ENCODE peak calls at places on chromosomes 5 and 9, in five cellular contexts. Q is astrocyte of the spinal cord, K is heart right ventricle, D is natural killer cell, I is glutamatergic neuron. V is an unnamed sample.
A peak's percentile ranks its signal among the peaks of the same experiment; 100 is the strongest.

GRCh38 chr5:115333164-115333563 is 36.7 kb upstream of the CCDC112 start:
- DNase-seq in D (no peak), Q (peak; percentile 56), K (no peak), I (no peak), V (no peak)

GRCh38 chr9:2039294-2040180 is 24.4 kb downstream of the SMARCA2 start:
- DNase-seq in D (no peak), K (no peak), I (peak; percentile 41), Q (no peak), V (no peak)

GRCh38 chr9:38110476-38110875 is 41.4 kb upstream of the SHB start:
- DNase-seq in D (no peak), I (no peak), K (no peak), Q (no peak), V (no peak)

GRCh38 chr9:128723352-128723865 is 518 bp downstream of the ZDHHC12 start:
- DNase-seq in D (no peak), Q (no peak), I (no peak), K (no peak), V (peak; percentile 40)

GRCh38 chr5:43290726-43291125 is 22.5 kb downstream of the HMGCS1 start:
- DNase-seq in Q (no peak), K (no peak), D (no peak), I (no peak), V (no peak)

GRCh38 chr9:71145179-71145578 is 23.8 kb upstream of the TRPM3 start:
- DNase-seq in K (peak; percentile 5), D (no peak), Q (no peak), I (no peak), V (no peak)

GRCh38 chr9:108186996-108187395 is 668.8 kb downstream of the ACTL7B start:
- DNase-seq in Q (peak; percentile 60), D (no peak), K (peak; percentile 55), I (no peak), V (no peak)

GRCh38 chr5:142551242-142552067 is 134.4 kb downstream of the FGF1 start:
- DNase-seq in Q (no peak), D (no peak), I (peak; percentile 36), K (peak; percentile 34), V (no peak)

GRCh38 chr5:111703662-111704061 is 53.3 kb downstream of the NREP start:
- DNase-seq in K (no peak), I (no peak), Q (no peak), D (no peak), V (no peak)

GRCh38 chr5:89071101-89071940 is 188.3 kb upstream of the MEF2C start:
- DNase-seq in Q (no peak), K (no peak), D (no peak), I (no peak), V (no peak)

GRCh38 chr9:96420468-96421219 is 2.5 kb upstream of the ZNF367 start:
- DNase-seq in D (no peak), K (peak; percentile 67), Q (peak; percentile 90), I (no peak), V (peak; percentile 71)

GRCh38 chr9:35844628-35845301 is 15.7 kb downstream of the TMEM8B start:
- DNase-seq in K (peak; percentile 83), I (no peak), Q (peak; percentile 89), D (no peak), V (peak; percentile 80)

GRCh38 chr9:107059215-107059614 is 196.2 kb downstream of the ZNF462 start:
- DNase-seq in Q (no peak), D (no peak), I (no peak), K (no peak), V (no peak)

GRCh38 chr9:71962328-71962727 is 50.9 kb downstream of the C9orf85 start:
- DNase-seq in D (no peak), I (no peak), Q (no peak), K (no peak), V (no peak)

GRCh38 chr9:76917299-76917698 is 11.4 kb upstream of the PRUNE2 start:
- DNase-seq in Q (no peak), I (no peak), D (no peak), K (no peak), V (no peak)

GRCh38 chr9:83449981-83450380 is 88.2 kb downstream of the FRMD3 start:
- DNase-seq in I (no peak), Q (no peak), D (no peak), K (no peak), V (no peak)

GRCh38 chr5:157610990-157611389 is 35.4 kb upstream of the ADAM19 start:
- DNase-seq in I (no peak), Q (no peak), K (no peak), D (no peak), V (no peak)

GRCh38 chr9:100104314-100104713 is 5.3 kb downstream of the INVS start:
- DNase-seq in Q (peak; percentile 76), K (no peak), D (no peak), I (no peak), V (no peak)

GRCh38 chr5:146582015-146582414 is 66.0 kb upstream of the GPR151 start:
- DNase-seq in D (no peak), K (no peak), Q (no peak), I (no peak), V (no peak)

GRCh38 chr9:115466784-115467183 is 348.8 kb upstream of the TNC start:
- DNase-seq in K (peak; percentile 13), D (no peak), I (no peak), Q (no peak), V (no peak)

GRCh38 chr5:146510528-146510927 is 5.5 kb downstream of the GPR151 start:
- DNase-seq in K (no peak), Q (no peak), I (no peak), D (no peak), V (no peak)

GRCh38 chr9:136111190-136111589 is 7.5 kb downstream of the TMEM250 start:
- DNase-seq in K (no peak), D (no peak), I (no peak), Q (no peak), V (no peak)

GRCh38 chr9:110578896-110579752 is at the start of gene SVEP1:
- DNase-seq in K (peak; percentile 46), Q (peak; percentile 48), I (peak; percentile 66), D (no peak), V (peak; percentile 54)

GRCh38 chr5:68336200-68336599 is 120.6 kb downstream of the PIK3R1 start:
- DNase-seq in I (no peak), K (no peak), Q (no peak), D (no peak), V (no peak)

GRCh38 chr5:126274396-126274795 is 148.8 kb upstream of the GRAMD2B start:
- DNase-seq in I (no peak), Q (no peak), D (no peak), K (no peak), V (no peak)

GRCh38 chr9:25600501-25600900 is 77.7 kb downstream of the TUSC1 start:
- DNase-seq in Q (no peak), K (no peak), D (no peak), I (no peak), V (no peak)

GRCh38 chr9:78543353-78543752 is 246.4 kb downstream of the PSAT1 start:
- DNase-seq in I (no peak), Q (no peak), K (no peak), D (no peak), V (no peak)

GRCh38 chr9:81653240-81653639 is 36.1 kb downstream of the TLE1 start:
- DNase-seq in D (no peak), K (no peak), I (no peak), Q (peak; percentile 39), V (no peak)

GRCh38 chr9:109138421-109138820 is 18.7 kb upstream of the TMEM245 start:
- DNase-seq in Q (no peak), I (no peak), K (no peak), D (no peak), V (no peak)

GRCh38 chr9:137967280-137967943 is 89.8 kb downstream of the CACNA1B start:
- DNase-seq in D (no peak), I (no peak), Q (no peak), K (no peak), V (no peak)

GRCh38 chr9:116737137-116737546 is 50.0 kb downstream of the TRIM32 start:
- DNase-seq in I (peak; percentile 96), Q (peak; percentile 60), K (peak; percentile 62), D (peak; percentile 30), V (peak; percentile 48)

GRCh38 chr9:100700689-100701318 is 122.9 kb downstream of the CAVIN4 start:
- DNase-seq in I (no peak), K (no peak), Q (no peak), D (no peak), V (no peak)

GRCh38 chr5:65305913-65306312 is 175.8 kb downstream of the ADAMTS6 start:
- DNase-seq in Q (no peak), I (no peak), K (no peak), D (no peak), V (no peak)

GRCh38 chr9:22033012-22033630 is 24.0 kb upstream of the CDKN2B start:
- DNase-seq in I (no peak), D (no peak), K (no peak), Q (no peak), V (no peak)

DNA sequence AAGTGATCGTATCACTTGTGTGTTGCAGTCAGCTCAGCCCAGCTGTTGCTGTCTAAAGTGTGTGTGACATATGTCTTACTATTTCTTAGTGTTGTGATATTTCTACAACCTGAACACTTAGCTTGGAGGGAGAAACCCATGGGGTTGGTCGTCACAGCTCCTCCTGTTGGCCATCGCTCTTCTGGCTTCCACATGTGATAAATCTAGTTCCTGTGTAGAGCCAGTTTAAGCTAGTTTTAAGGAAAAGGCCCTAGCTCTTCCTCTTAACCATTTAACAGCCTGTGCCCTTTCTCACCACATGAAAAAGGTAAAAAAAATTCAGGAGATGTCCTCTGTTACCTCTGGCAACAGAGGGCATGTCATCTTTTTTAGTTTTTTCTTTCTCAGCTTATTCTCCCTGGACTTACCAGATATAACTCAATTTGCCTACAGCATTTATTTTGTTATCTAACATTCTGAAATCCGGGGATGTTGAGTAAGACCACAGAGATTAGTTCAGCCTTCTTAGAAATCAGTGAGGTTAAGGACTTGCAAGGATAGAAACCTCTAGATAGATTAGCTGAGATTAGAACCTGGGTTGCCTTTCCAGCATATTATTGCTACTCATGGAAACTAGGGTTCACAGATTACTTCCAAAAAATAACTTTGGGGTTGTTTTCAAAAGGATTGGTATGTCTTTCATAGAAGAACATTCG is 100.4 kb downstream of the GAPVD1 start:
- DNase-seq in Q (peak; percentile 16), K (no peak), I (peak; percentile 33), D (no peak), V (no peak)
- TF ChIP-seq CTCF in Q (peak; percentile 44), K (no peak), I (no peak), D (no peak), V (peak; percentile 14)

GRCh38 chr5:3107118-3107517 is 355.6 kb upstream of the IRX2 start:
- DNase-seq in I (peak; percentile 67), K (no peak), D (no peak), Q (no peak), V (no peak)
- TF ChIP-seq CTCF in I (no peak), K (no peak), D (no peak), Q (no peak), V (no peak)

GRCh38 chr5:55982957-55983381 is 11.8 kb downstream of the IL6ST start:
- DNase-seq in D (no peak), Q (no peak), K (no peak), I (no peak), V (no peak)
- TF ChIP-seq CTCF in D (no peak), Q (peak; percentile 15), K (no peak), I (no peak), V (no peak)

GRCh38 chr5:177555665-177556064 is 1.3 kb upstream of the FAM193B start:
- DNase-seq in K (no peak), Q (no peak), I (no peak), D (no peak), V (no peak)

GRCh38 chr5:177552839-177553455 is 1.4 kb downstream of the FAM193B start:
- DNase-seq in Q (no peak), I (peak; percentile 53), D (no peak), K (no peak), V (no peak)

GRCh38 chr5:177553671-177554429 is 513 bp downstream of the FAM193B start:
- DNase-seq in K (peak; percentile 42), I (peak; percentile 53), Q (no peak), D (peak; percentile 40), V (no peak)

GRCh38 chr5:177555228-177555627 is 865 bp upstream of the FAM193B start:
- DNase-seq in K (no peak), I (no peak), D (no peak), Q (no peak), V (no peak)

GRCh38 chr5:177554474-177555111 is at the start of gene FAM193B:
- DNase-seq in D (peak; percentile 93), Q (peak; percentile 91), I (peak; percentile 97), K (peak; percentile 93), V (peak; percentile 94)
- TF ChIP-seq CTCF in D (no peak), Q (peak; percentile 15), I (no peak), K (peak; percentile 11), V (peak; percentile 22)

V was measured in CD14-positive monocyte.